ENCODE peak calls at places on chromosome 5, in six cellular contexts. M, F, L, V, A and J are unnamed samples.

GRCh38 chr5:54867310-54867944 is 118.0 kb downstream of the ESM1 start:
- DNase-seq in L (no peak), V (no peak), A (no peak), F (no peak), M (peak), J (no peak)

GRCh38 chr5:83331842-83332241 is 139.7 kb upstream of the VCAN start:
- DNase-seq in F (no peak), V (no peak), M (no peak), A (no peak), L (no peak), J (no peak)

GRCh38 chr5:173243808-173244305 is 8.9 kb upstream of the NKX2-5 start:
- DNase-seq in A (no peak), F (no peak), L (no peak), V (no peak), M (peak), J (no peak)

GRCh38 chr5:77129386-77129785 is 42.3 kb upstream of the ZBED3 start:
- DNase-seq in A (no peak), V (peak), F (no peak), M (no peak), L (no peak), J (peak)

GRCh38 chr5:172833691-172834569 is at the start of gene ERGIC1:
- DNase-seq in A (peak), M (peak), V (peak), L (no peak), F (peak), J (peak)

GRCh38 chr5:600551-601541 is 11.3 kb upstream of the CEP72 start:
- DNase-seq in V (no peak), M (no peak), L (no peak), A (no peak), F (no peak), J (no peak)

GRCh38 chr5:136192015-136192525 is 892 bp downstream of the SMIM32 start:
- DNase-seq in A (no peak), V (peak), M (no peak), F (peak), L (no peak), J (no peak)

GRCh38 chr5:130549884-130550552 is 615.0 kb downstream of the HINT1 start:
- DNase-seq in A (no peak), V (no peak), L (no peak), F (no peak), M (no peak), J (peak)

GRCh38 chr5:113183694-113184093 is 207.1 kb downstream of the DCP2 start:
- DNase-seq in A (no peak), L (no peak), F (no peak), V (no peak), M (no peak), J (no peak)

GRCh38 chr5:112417931-112418358 is 1.1 kb downstream of the EPB41L4A start:
- DNase-seq in F (peak), V (no peak), A (peak), L (peak), M (peak), J (peak)

GRCh38 chr5:76542887-76543690 is 80.1 kb downstream of the F2RL2 start:
- DNase-seq in M (no peak), F (peak), V (no peak), L (no peak), A (peak), J (peak)

GRCh38 chr5:57441557-57441956 is 41.1 kb downstream of the ACTBL2 start:
- DNase-seq in L (no peak), V (no peak), M (peak), A (no peak), F (no peak), J (no peak)

GRCh38 chr5:172439785-172440480 is 14.4 kb downstream of the SH3PXD2B start:
- DNase-seq in M (no peak), A (no peak), L (no peak), F (no peak), V (no peak), J (no peak)

GRCh38 chr5:137032929-137033328 is 466.2 kb downstream of the SPOCK1 start:
- DNase-seq in L (no peak), M (no peak), F (no peak), A (no peak), V (no peak), J (no peak)

GRCh38 chr5:17042041-17042440 is 106.0 kb upstream of the MYO10 start:
- DNase-seq in F (no peak), A (no peak), V (no peak), M (no peak), L (no peak), J (no peak)

GRCh38 chr5:79512692-79513518 is 1.0 kb downstream of the HOMER1 start:
- DNase-seq in L (no peak), M (peak), V (no peak), A (no peak), F (no peak), J (peak)

GRCh38 chr5:134106991-134107701 is 7.3 kb upstream of the TCF7 start:
- DNase-seq in V (no peak), M (no peak), A (no peak), L (no peak), F (no peak), J (no peak)

GRCh38 chr5:42514759-42515158 is 91.5 kb downstream of the GHR start:
- DNase-seq in L (no peak), M (no peak), F (no peak), A (no peak), V (no peak), J (peak)

GRCh38 chr5:134647750-134648424 is 698 bp upstream of the SEC24A start:
- DNase-seq in V (no peak), F (peak), A (no peak), M (peak), L (no peak), J (peak)

GRCh38 chr5:40570408-40571129 is 109.1 kb upstream of the PTGER4 start:
- DNase-seq in F (no peak), A (no peak), L (no peak), V (no peak), M (peak), J (no peak)

GRCh38 chr5:143896981-143897380 is 85.0 kb downstream of the HMHB1 start:
- DNase-seq in M (no peak), F (no peak), L (no peak), V (no peak), A (no peak), J (peak)

GRCh38 chr5:41921874-41922273 is 3.2 kb upstream of the FBXO4 start:
- DNase-seq in F (no peak), M (no peak), A (no peak), V (no peak), L (no peak), J (no peak)

GRCh38 chr5:72850113-72850512 is 33.7 kb downstream of the TNPO1 start:
- DNase-seq in L (no peak), M (no peak), F (no peak), A (no peak), V (no peak), J (no peak)

GRCh38 chr5:66779535-66779934 is 183.3 kb downstream of the MAST4 start:
- DNase-seq in V (no peak), A (no peak), L (no peak), F (no peak), M (no peak), J (no peak)

GRCh38 chr5:173792781-173793547 is 95.2 kb upstream of the CPEB4 start:
- DNase-seq in M (no peak), V (no peak), A (no peak), L (no peak), F (no peak), J (no peak)

GRCh38 chr5:6220346-6221088 is 157.8 kb downstream of the MED10 start:
- DNase-seq in A (no peak), M (no peak), V (no peak), L (no peak), F (no peak), J (no peak)

GRCh38 chr5:123203105-123203794 is 114.2 kb downstream of the PRDM6 start:
- DNase-seq in L (no peak), F (no peak), M (no peak), V (no peak), A (no peak), J (no peak)

GRCh38 chr5:141476132-141476909 is 555 bp downstream of the PCDHGC3 start:
- DNase-seq in M (peak), A (peak), L (no peak), V (peak), F (peak), J (peak)

GRCh38 chr5:131195696-131196095 is 25.0 kb downstream of the LYRM7 start:
- DNase-seq in M (no peak), F (no peak), A (no peak), L (no peak), V (no peak), J (no peak)

GRCh38 chr5:147972441-147972840 is 66.1 kb upstream of the C5orf46 start:
- DNase-seq in L (no peak), M (no peak), A (no peak), F (no peak), V (no peak), J (no peak)

GRCh38 chr5:45281081-45281480 is 415.1 kb downstream of the HCN1 start:
- DNase-seq in M (no peak), F (no peak), L (no peak), A (no peak), V (no peak), J (no peak)

GRCh38 chr5:32131604-32132003 is 42.5 kb downstream of the GOLPH3 start:
- DNase-seq in A (no peak), V (no peak), M (no peak), L (no peak), F (no peak), J (no peak)

GRCh38 chr5:149837680-149838269 is 106.8 kb downstream of the PDE6A start:
- DNase-seq in L (no peak), M (no peak), F (no peak), A (no peak), V (peak), J (peak)

GRCh38 chr5:132674671-132675506 is 1.1 kb downstream of the IL4 start:
- DNase-seq in V (no peak), M (peak), F (no peak), L (no peak), A (no peak), J (peak)

GRCh38 chr5:66830636-66831035 is 234.4 kb downstream of the MAST4 start:
- DNase-seq in F (no peak), A (no peak), L (no peak), V (no peak), M (no peak), J (no peak)

GRCh38 chr5:150081541-150082283 is 4.6 kb downstream of the CSF1R start:
- DNase-seq in F (peak), A (peak), M (peak), V (no peak), L (no peak), J (peak)

GRCh38 chr5:116576043-116576713 is 1.6 kb upstream of the SEMA6A start:
- DNase-seq in L (no peak), V (peak), F (peak), A (peak), M (peak), J (peak)

GRCh38 chr5:142922223-142922952 is 152.2 kb downstream of the ARHGAP26 start:
- DNase-seq in F (no peak), L (no peak), V (no peak), M (peak), A (no peak), J (no peak)

GRCh38 chr5:115599502-115599901 is 2.8 kb downstream of the TICAM2 start:
- DNase-seq in F (peak), V (no peak), L (no peak), M (peak), A (no peak), J (no peak)

GRCh38 chr5:5980601-5981000 is 397.7 kb downstream of the MED10 start:
- DNase-seq in F (no peak), V (no peak), M (no peak), L (no peak), A (no peak), J (no peak)

GRCh38 chr5:2709996-2710689 is 41.3 kb downstream of the IRX2 start:
- DNase-seq in M (no peak), A (no peak), F (no peak), L (no peak), V (no peak), J (no peak)

GRCh38 chr5:2708132-2708531 is 43.3 kb downstream of the IRX2 start:
- DNase-seq in A (no peak), F (no peak), M (no peak), L (no peak), V (no peak), J (no peak)

GRCh38 chr5:2711446-2712425 is 39.7 kb downstream of the IRX2 start:
- DNase-seq in F (no peak), A (no peak), L (no peak), M (no peak), V (no peak), J (no peak)

GRCh38 chr5:2708751-2709150 is 42.7 kb downstream of the IRX2 start:
- DNase-seq in V (no peak), F (no peak), A (no peak), L (no peak), M (no peak), J (no peak)

DNA sequence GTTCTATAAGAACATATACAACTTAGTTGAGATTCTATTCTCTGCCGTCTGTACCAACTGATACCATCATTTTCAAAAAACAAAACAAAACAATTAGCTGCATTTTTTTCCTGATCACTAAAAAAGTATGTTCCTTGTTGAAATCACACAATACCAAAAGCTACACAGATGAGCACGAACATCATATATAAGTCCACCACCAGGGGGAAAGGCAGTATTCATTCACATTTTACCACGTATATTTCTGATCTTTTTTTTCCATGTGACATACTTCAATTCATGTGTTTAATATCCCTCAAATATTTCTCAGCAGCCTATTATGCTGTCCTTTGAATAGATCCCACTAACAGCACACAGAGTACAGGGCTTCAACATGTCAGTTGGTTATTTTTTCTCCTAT is 40.6 kb downstream of the IRX2 start:
- DNase-seq in M (no peak), F (no peak), V (no peak), A (no peak), L (no peak), J (no peak)
- TF ChIP-seq CTCF in M (no peak), F (no peak), V (peak), A (no peak), L (no peak), J (no peak)

GRCh38 chr5:159772698-159773061 is 143.6 kb upstream of the ADRA1B start:
- DNase-seq in M (no peak), F (no peak), L (no peak), A (no peak), V (no peak), J (no peak)

GRCh38 chr5:159775890-159776289 is 140.4 kb upstream of the ADRA1B start:
- DNase-seq in L (no peak), M (no peak), A (no peak), F (no peak), V (no peak), J (no peak)

GRCh38 chr5:159777049-159777448 is 139.2 kb upstream of the ADRA1B start:
- DNase-seq in L (no peak), V (no peak), A (no peak), F (no peak), M (no peak), J (no peak)

GRCh38 chr5:159774476-159775031 is 141.7 kb upstream of the ADRA1B start:
- DNase-seq in A (no peak), F (no peak), M (no peak), V (no peak), L (no peak), J (no peak)

GRCh38 chr5:159773062-159773924 is 143.0 kb upstream of the ADRA1B start:
- DNase-seq in F (peak), A (peak), V (peak), M (peak), L (peak), J (peak)
- TF ChIP-seq CTCF in F (no peak), A (peak), V (no peak), M (no peak), L (no peak), J (no peak)

DNA sequence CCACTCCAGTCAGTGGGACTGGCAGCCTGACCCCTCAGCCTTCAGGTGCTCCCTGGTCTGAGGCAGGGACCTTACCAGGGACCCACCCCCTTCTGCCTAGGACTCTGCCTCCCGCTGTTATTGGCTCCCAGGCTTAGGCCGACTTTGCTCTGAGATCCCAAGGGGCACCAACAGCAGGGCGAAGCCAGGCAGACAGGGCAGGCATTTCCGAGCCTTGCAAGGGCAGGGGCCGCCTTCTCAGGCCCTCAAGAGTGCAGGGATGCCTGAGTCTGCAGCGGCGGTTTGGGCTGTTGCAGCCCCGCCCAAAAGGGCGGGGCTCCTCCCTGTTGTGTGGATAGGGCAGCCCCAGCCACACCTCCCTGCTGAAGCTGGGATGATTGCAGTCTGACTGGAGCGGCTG is 644.6 kb downstream of the PRR16 start:
- DNase-seq in L (no peak), F (no peak), A (no peak), V (no peak), M (no peak), J (no peak)
- TF ChIP-seq CTCF in L (no peak), F (no peak), A (no peak), V (no peak), M (no peak), J (no peak)

GRCh38 chr5:34538026-34538672 is 118.0 kb upstream of the RAI14 start:
- DNase-seq in A (no peak), M (no peak), F (no peak), L (no peak), V (no peak), J (no peak)
- TF ChIP-seq CTCF in A (peak), M (peak), F (no peak), L (no peak), V (no peak), J (no peak)

GRCh38 chr5:67842806-67843205 is 372.8 kb upstream of the PIK3R1 start:
- DNase-seq in L (no peak), V (no peak), F (no peak), M (no peak), A (no peak), J (no peak)
- TF ChIP-seq CTCF in L (no peak), V (peak), F (no peak), M (no peak), A (no peak), J (no peak)

DNA sequence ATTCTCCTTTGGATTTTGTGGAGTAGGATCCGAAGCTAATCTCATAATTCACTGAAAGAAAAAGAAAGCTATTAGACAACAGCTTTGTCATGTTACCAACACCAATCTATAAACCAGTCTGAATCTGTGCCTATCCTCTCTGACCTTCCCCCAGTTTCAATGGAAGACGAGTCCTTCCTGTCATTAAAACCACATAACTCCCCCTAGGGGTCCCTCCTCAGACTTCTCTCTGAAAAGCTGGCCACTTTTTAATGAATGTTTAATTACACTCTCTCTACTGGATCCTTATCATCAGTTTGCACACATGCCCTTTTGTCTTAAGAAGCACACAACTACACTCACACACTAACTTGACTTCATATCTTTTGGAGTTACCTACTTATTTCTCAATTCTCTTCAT is 98.0 kb upstream of the TSLP start:
- DNase-seq in L (no peak), A (no peak), M (no peak), F (no peak), V (no peak), J (no peak)
- TF ChIP-seq CTCF in L (no peak), A (no peak), M (no peak), F (no peak), V (no peak), J (no peak)

DNA sequence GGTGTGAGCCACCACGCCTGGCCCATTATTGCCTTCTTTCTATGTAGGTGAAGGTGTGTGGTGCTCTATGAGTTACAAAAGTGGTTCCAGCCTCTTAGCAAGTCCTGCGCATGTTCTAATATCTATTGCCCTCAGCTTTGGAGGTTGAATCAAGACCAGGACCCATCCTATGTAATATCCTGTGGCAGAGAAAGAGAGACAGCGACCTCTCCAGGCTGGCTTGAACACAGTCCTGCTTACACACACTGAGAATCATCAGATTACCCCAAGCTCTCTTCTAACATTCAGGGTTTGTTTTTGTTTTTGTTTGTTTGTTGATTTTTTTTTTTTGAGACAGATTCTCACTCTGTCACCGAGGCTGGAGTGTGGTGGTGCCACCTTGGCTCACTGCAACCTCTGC is 94.7 kb upstream of the OSMR start:
- DNase-seq in L (no peak), M (no peak), V (no peak), A (no peak), F (no peak), J (no peak)
- TF ChIP-seq CTCF in L (no peak), M (no peak), V (no peak), A (no peak), F (no peak), J (no peak)

GRCh38 chr5:181190711-181191525 is 14.1 kb downstream of the TRIM7 start:
- DNase-seq in M (peak), A (peak), F (no peak), V (peak), L (no peak), J (peak)
- TF ChIP-seq CTCF in M (peak), A (no peak), F (no peak), V (peak), L (no peak), J (peak)

GRCh38 chr5:7813007-7813406 is 37.9 kb downstream of the CFAP90 start:
- DNase-seq in F (no peak), L (no peak), A (no peak), M (no peak), V (no peak), J (no peak)

GRCh38 chr5:7814816-7815215 is 36.1 kb downstream of the CFAP90 start:
- DNase-seq in F (no peak), V (no peak), L (no peak), A (no peak), M (no peak), J (no peak)

GRCh38 chr5:7815757-7816534 is 35.0 kb downstream of the CFAP90 start:
- DNase-seq in M (peak), V (peak), A (peak), F (peak), L (peak), J (peak)

GRCh38 chr5:7813576-7813975 is 37.4 kb downstream of the CFAP90 start:
- DNase-seq in V (no peak), M (no peak), F (no peak), A (no peak), L (no peak), J (no peak)

DNA sequence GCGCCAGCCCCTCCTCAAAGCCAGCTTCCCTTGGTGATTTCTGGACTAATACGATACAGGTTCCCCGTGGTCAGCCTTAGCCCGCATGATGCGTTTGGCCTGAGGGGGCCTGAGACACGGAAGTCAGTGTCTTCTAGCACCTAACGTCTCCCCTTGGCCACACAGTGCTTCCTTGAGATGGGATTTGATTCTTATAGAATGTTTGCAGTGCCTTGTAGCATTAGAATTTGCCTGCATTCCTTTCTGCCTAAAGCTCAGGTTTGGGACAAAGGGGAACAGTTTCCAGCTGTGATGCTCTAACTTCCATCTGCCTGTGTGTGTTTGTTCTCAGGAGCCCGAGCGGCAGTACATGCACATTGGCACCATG is 34.4 kb downstream of the CFAP90 start:
- DNase-seq in L (no peak), V (no peak), M (no peak), F (no peak), A (no peak), J (no peak)
- TF ChIP-seq CTCF in L (no peak), V (peak), M (no peak), F (no peak), A (no peak), J (peak)